ENCODE peak calls at places on chromosome 21, in four cellular contexts. T, E, I and D are unnamed samples.

GRCh38 chr21:45104560-45104959 is 30.2 kb downstream of the ADARB1 start:
- DNase-seq in T (peak; percentile 80), E (no peak), I (no peak), D (peak; percentile 74)

GRCh38 chr21:23016617-23017016 is 2018.4 kb downstream of the NCAM2 start:
- DNase-seq in T (no peak), E (no peak), I (no peak), D (no peak)

GRCh38 chr21:8994640-8995511 is 1526.5 kb upstream of the TPTE start:
- DNase-seq in T (no peak), E (no peak), I (no peak), D (no peak)

GRCh38 chr21:27570306-27570868 is 603.5 kb upstream of the ADAMTS5 start:
- DNase-seq in T (no peak), E (no peak), I (no peak), D (no peak)

GRCh38 chr21:14734191-14734590 is 188.1 kb upstream of the SAMSN1 start:
- DNase-seq in T (no peak), E (peak; percentile 31), I (no peak), D (no peak)

GRCh38 chr21:45836694-45837670 is 144.6 kb upstream of the COL6A1 start:
- DNase-seq in T (no peak), E (no peak), I (no peak), D (no peak)

GRCh38 chr21:29155118-29155932 is 24.9 kb downstream of the MAP3K7CL start:
- DNase-seq in T (no peak), E (no peak), I (peak; percentile 69), D (no peak)

GRCh38 chr21:34530264-34530663 is 18.3 kb upstream of the KCNE1 start:
- DNase-seq in T (no peak), E (no peak), I (no peak), D (no peak)

GRCh38 chr21:19993186-19993711 is 1005.0 kb upstream of the NCAM2 start:
- DNase-seq in T (no peak), E (no peak), I (no peak), D (no peak)

GRCh38 chr21:45335761-45336534 is 48.3 kb upstream of the POFUT2 start:
- DNase-seq in T (no peak), E (no peak), I (peak; percentile 67), D (no peak)

GRCh38 chr21:39852726-39853510 is 14.3 kb upstream of the PCP4 start:
- DNase-seq in T (no peak), E (no peak), I (no peak), D (no peak)

GRCh38 chr21:20023199-20023598 is 975.0 kb upstream of the NCAM2 start:
- DNase-seq in T (no peak), E (no peak), I (no peak), D (no peak)

GRCh38 chr21:24428539-24429186 is 1178.6 kb downstream of the MRPL39 start:
- DNase-seq in T (no peak), E (no peak), I (no peak), D (no peak)

GRCh38 chr21:18725653-18726052 is 322.1 kb upstream of the TMPRSS15 start:
- DNase-seq in T (no peak), E (no peak), I (no peak), D (no peak)

GRCh38 chr21:46183910-46184624 is at the start of gene SPATC1L:
- DNase-seq in T (no peak), E (peak; percentile 56), I (peak; percentile 82), D (peak; percentile 66)

GRCh38 chr21:45164838-45165237 is 90.5 kb downstream of the ADARB1 start:
- DNase-seq in T (no peak), E (no peak), I (peak; percentile 76), D (no peak)

GRCh38 chr21:45768011-45768740 is 124.7 kb downstream of the PCBP3 start:
- DNase-seq in T (no peak), E (no peak), I (no peak), D (no peak)

GRCh38 chr21:34020005-34020847 is 53.2 kb upstream of the MRPS6 start:
- DNase-seq in T (no peak), E (peak; percentile 44), I (no peak), D (no peak)

GRCh38 chr21:40620386-40621145 is 226.4 kb downstream of the DSCAM start:
- DNase-seq in T (no peak), E (no peak), I (no peak), D (no peak)

GRCh38 chr21:44836666-44837471 is 19.0 kb upstream of the SUMO3 start:
- DNase-seq in T (no peak), E (no peak), I (no peak), D (no peak)

GRCh38 chr21:35232545-35233176 is 183.6 kb upstream of the RUNX1 start:
- DNase-seq in T (no peak), E (no peak), I (no peak), D (no peak)

GRCh38 chr21:44583800-44584147 is 3.4 kb upstream of the KRTAP10-5 start:
- DNase-seq in T (no peak), E (no peak), I (no peak), D (no peak)

GRCh38 chr21:29343517-29343916 is 44.8 kb downstream of the BACH1 start:
- DNase-seq in T (no peak), E (no peak), I (no peak), D (peak; percentile 35)

GRCh38 chr21:46355161-46356004 is 31.4 kb downstream of the PCNT start:
- DNase-seq in T (no peak), E (peak; percentile 35), I (peak; percentile 41), D (no peak)

GRCh38 chr21:37871121-37871862 is 45.0 kb downstream of the KCNJ6 start:
- DNase-seq in T (no peak), E (no peak), I (no peak), D (no peak)

GRCh38 chr21:44816761-44817505 is 929 bp downstream of the SUMO3 start:
- DNase-seq in T (no peak), E (no peak), I (no peak), D (peak; percentile 33)

GRCh38 chr21:44920694-44921604 is at the start of gene ITGB2:
- DNase-seq in T (peak; percentile 71), E (peak; percentile 84), I (peak; percentile 94), D (no peak)

GRCh38 chr21:17402885-17403477 is 109.9 kb upstream of the CXADR start:
- DNase-seq in T (no peak), E (no peak), I (no peak), D (no peak)

GRCh38 chr21:14382486-14382834 is 486 bp downstream of the HSPA13 start:
- DNase-seq in T (peak; percentile 18), E (peak; percentile 32), I (no peak), D (peak; percentile 6)

GRCh38 chr21:37412603-37413360 is 46.2 kb downstream of the DYRK1A start:
- DNase-seq in T (no peak), E (no peak), I (no peak), D (no peak)

GRCh38 chr21:42172596-42173483 is 46.1 kb upstream of the ABCG1 start:
- DNase-seq in T (no peak), E (no peak), I (no peak), D (no peak)

GRCh38 chr21:42175110-42175710 is 43.7 kb upstream of the ABCG1 start:
- DNase-seq in T (no peak), E (no peak), I (no peak), D (no peak)

GRCh38 chr21:42171091-42172053 is 47.6 kb upstream of the ABCG1 start:
- DNase-seq in T (no peak), E (no peak), I (no peak), D (no peak)

GRCh38 chr21:42176864-42177263 is 42.1 kb upstream of the ABCG1 start:
- DNase-seq in T (no peak), E (no peak), I (no peak), D (no peak)

DNA sequence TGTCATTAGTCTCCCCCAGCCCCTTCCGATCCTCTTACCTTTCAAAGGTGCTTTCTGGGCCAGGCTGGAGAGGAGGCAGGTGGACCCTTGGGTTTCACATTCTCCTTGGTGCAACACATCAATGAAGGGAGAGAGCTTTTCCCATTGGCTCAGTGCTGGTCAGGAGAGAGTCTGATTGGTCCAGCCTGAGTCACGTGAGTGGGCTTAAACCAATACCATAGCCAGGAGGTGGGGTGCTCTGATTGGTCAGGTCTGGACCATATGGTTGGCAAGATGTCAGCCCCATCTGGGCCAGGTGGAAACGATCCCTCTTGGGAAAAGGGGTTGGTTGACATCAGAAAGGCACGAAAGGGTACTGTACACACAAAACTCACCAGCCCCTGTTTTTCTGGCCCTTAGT is 44.8 kb upstream of the ABCG1 start:
- DNase-seq in T (no peak), E (no peak), I (no peak), D (no peak)
- H3K27ac ChIP-seq in T (no peak overlapping the region), E (no peak overlapping the region), I (no peak overlapping the region), D (no peak overlapping the region)

DNA sequence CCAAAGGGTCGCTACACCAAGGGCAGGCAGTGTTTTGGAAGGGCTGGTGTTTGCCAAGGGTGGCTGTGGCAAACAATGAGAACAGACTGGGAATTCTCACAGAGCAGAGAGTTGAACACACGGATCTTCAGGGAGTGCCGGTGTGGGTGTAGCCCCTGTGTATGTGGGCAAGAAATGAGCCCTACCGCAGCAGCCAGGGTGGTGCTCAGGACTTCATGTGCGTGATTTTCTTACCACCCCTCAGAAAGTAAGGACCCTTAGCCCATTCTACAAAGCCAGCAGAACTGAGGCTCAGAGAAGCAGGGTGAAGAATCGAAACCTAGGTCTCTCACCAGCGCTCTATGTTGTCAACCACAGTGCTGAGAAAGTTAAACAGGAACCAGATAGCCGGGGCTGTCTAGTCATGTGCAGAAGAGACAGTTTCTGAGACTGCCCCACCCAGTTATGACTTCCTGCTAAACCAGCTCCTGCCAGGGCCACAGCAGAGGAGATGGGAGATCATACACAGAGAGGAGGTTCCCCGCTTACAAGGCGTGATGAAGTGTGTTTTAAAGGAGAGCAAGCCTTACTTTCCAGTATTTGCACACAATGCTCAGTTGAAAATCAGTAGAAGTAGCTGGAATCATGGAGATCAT is 21.9 kb upstream of the MORC3 start:
- DNase-seq in T (no peak), E (peak; percentile 89), I (peak; percentile 2), D (no peak)
- H3K4me3 ChIP-seq in T (no peak overlapping the region), E (peak overlapping the region; percentile 44), I (no peak overlapping the region), D (no peak overlapping the region)

DNA sequence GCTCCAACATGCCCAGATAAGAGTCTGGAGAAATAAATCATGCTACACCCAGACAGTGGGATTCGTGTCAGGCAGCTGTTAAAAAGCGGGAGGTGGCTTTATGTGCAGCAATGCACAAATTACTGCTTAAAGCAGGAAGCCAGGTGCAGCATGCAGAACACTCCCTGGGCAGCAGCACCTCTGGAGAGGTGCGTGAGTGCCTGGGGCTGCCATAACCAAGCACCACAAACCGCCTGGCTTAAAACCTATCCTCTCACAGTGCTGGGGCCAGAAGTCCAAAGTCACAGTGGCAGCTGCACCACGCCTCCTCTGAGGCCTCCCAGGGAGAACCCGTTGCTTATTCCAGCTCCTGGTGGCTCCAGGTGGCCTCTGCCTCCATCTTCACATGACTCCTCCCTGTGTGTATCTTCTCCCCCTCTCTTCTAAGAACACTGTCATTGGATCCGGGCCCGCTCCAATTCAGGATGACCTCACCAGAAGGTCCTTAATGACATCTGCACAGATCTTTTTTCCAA is 115.6 kb downstream of the SIK1 start:
- DNase-seq in T (peak; percentile 46), E (no peak), I (peak; percentile 34), D (no peak)
- H3K27ac ChIP-seq in T (no peak overlapping the region), E (no peak overlapping the region), I (no peak overlapping the region), D (no peak overlapping the region)

GRCh38 chr21:42117229-42118048 is 46.3 kb downstream of the UMODL1 start:
- DNase-seq in T (peak; percentile 66), E (peak; percentile 76), I (peak; percentile 77), D (peak; percentile 82)
- H3K4me3 ChIP-seq in T (no peak overlapping the region), E (no peak overlapping the region), I (no peak overlapping the region), D (no peak overlapping the region)

GRCh38 chr21:25842925-25843324 is 108.2 kb downstream of the GABPA start:
- DNase-seq in T (no peak), E (no peak), I (no peak), D (no peak)
- H3K27ac ChIP-seq in T (no peak overlapping the region), E (no peak overlapping the region), I (no peak overlapping the region), D (no peak overlapping the region)

GRCh38 chr21:42558846-42559245 is 45.2 kb downstream of the SLC37A1 start:
- DNase-seq in T (no peak), E (no peak), I (peak; percentile 51), D (no peak)
- H3K4me3 ChIP-seq in T (no peak overlapping the region), E (no peak overlapping the region), I (no peak overlapping the region), D (no peak overlapping the region)

GRCh38 chr21:43322805-43323204 is 104.1 kb downstream of the SIK1 start:
- DNase-seq in T (no peak), E (no peak), I (no peak), D (no peak)
- H3K27ac ChIP-seq in T (no peak overlapping the region), E (no peak overlapping the region), I (no peak overlapping the region), D (peak overlapping the region; percentile 47)